ENCODE peak calls at places on chromosomes 6 and 20, in seven cellular contexts. T is ovary; H is CD8-positive, alpha-beta memory T cell; V is esophagus squamous epithelium; C is PC-9; F is hepatocyte; M is Panc1. Z is an unnamed sample. For H3K27me3 and H3K36me3, the result is how much of the 10 kb centered on the place peaks cover.

GRCh38 chr20:33933469-33933909 is 60.2 kb upstream of the RALY start:
- DNase-seq in M (peak), F (peak), C (peak), T (peak), H (peak), V (no peak), Z (peak)

GRCh38 chr6:56744528-56744927 is 101.8 kb upstream of the DST start:
- DNase-seq in C (no peak), M (no peak), F (no peak), H (no peak), T (no peak), V (no peak), Z (no peak)

GRCh38 chr6:22784611-22785010 is 215.2 kb downstream of the HDGFL1 start:
- DNase-seq in H (no peak), F (peak), C (no peak), T (no peak), V (no peak), M (no peak), Z (no peak)

GRCh38 chr20:62973033-62973745 is 20.7 kb downstream of the SLC17A9 start:
- DNase-seq in F (no peak), V (no peak), M (no peak), H (no peak), T (no peak), C (no peak), Z (no peak)

GRCh38 chr6:141195251-141195832 is 937.4 kb upstream of the GJE1 start:
- DNase-seq in T (no peak), F (no peak), H (no peak), C (no peak), V (no peak), M (no peak), Z (no peak)

GRCh38 chr20:25073544-25073943 is 8.4 kb downstream of the VSX1 start:
- DNase-seq in V (no peak), F (no peak), C (no peak), H (no peak), T (no peak), M (no peak), Z (no peak)

GRCh38 chr6:105886812-105887513 is 199.2 kb upstream of the PRDM1 start:
- DNase-seq in V (no peak), M (no peak), F (no peak), H (no peak), T (no peak), C (no peak), Z (no peak)

GRCh38 chr6:18388252-18388651 is 1.1 kb downstream of the RNF144B start:
- DNase-seq in F (no peak), T (no peak), C (no peak), H (no peak), M (no peak), V (no peak), Z (no peak)

GRCh38 chr6:11853678-11854417 is 75.2 kb upstream of the ADTRP start:
- DNase-seq in C (no peak), M (no peak), V (no peak), T (no peak), H (no peak), F (no peak), Z (no peak)

GRCh38 chr20:54110457-54110856 is 40.1 kb upstream of the BCAS1 start:
- DNase-seq in M (no peak), F (no peak), C (no peak), H (no peak), T (no peak), V (no peak), Z (no peak)

GRCh38 chr6:25027221-25027916 is 91.6 kb upstream of the RIPOR2 start:
- DNase-seq in F (no peak), T (no peak), M (peak), V (no peak), C (peak), H (peak), Z (no peak)

GRCh38 chr6:134240664-134241431 is 77.1 kb downstream of the SGK1 start:
- DNase-seq in H (peak), F (no peak), C (peak), V (peak), T (no peak), M (no peak), Z (peak)

GRCh38 chr6:102732908-102733307 is 1339.4 kb downstream of the GRIK2 start:
- DNase-seq in V (no peak), H (no peak), F (no peak), M (no peak), C (peak), T (no peak), Z (no peak)

GRCh38 chr6:112298816-112299281 is 44.5 kb upstream of the LAMA4 start:
- DNase-seq in H (no peak), C (peak), V (no peak), T (no peak), F (no peak), M (no peak), Z (no peak)

GRCh38 chr20:34300809-34301586 is 2.2 kb downstream of the AHCY start:
- DNase-seq in F (peak), H (no peak), M (no peak), V (no peak), T (no peak), C (no peak), Z (peak)

GRCh38 chr6:4986999-4987398 is 16.8 kb downstream of the RPP40 start:
- DNase-seq in C (no peak), M (no peak), V (no peak), H (no peak), T (no peak), F (no peak), Z (no peak)

GRCh38 chr6:49549691-49550412 is 616 bp upstream of the C6orf141 start:
- DNase-seq in F (no peak), C (no peak), H (no peak), V (no peak), T (no peak), M (no peak), Z (no peak)

GRCh38 chr6:150169609-150170008 is 26.8 kb downstream of the PPP1R14C start:
- DNase-seq in T (no peak), V (no peak), M (no peak), H (no peak), C (no peak), F (no peak), Z (no peak)

GRCh38 chr20:20710847-20711315 is 1.6 kb downstream of the RALGAPA2 start:
- DNase-seq in V (no peak), M (no peak), F (peak), C (peak), H (no peak), T (no peak), Z (no peak)

GRCh38 chr6:133418108-133418507 is 177.0 kb downstream of the EYA4 start:
- DNase-seq in C (no peak), T (no peak), H (no peak), F (no peak), M (no peak), V (no peak), Z (no peak)

DNA sequence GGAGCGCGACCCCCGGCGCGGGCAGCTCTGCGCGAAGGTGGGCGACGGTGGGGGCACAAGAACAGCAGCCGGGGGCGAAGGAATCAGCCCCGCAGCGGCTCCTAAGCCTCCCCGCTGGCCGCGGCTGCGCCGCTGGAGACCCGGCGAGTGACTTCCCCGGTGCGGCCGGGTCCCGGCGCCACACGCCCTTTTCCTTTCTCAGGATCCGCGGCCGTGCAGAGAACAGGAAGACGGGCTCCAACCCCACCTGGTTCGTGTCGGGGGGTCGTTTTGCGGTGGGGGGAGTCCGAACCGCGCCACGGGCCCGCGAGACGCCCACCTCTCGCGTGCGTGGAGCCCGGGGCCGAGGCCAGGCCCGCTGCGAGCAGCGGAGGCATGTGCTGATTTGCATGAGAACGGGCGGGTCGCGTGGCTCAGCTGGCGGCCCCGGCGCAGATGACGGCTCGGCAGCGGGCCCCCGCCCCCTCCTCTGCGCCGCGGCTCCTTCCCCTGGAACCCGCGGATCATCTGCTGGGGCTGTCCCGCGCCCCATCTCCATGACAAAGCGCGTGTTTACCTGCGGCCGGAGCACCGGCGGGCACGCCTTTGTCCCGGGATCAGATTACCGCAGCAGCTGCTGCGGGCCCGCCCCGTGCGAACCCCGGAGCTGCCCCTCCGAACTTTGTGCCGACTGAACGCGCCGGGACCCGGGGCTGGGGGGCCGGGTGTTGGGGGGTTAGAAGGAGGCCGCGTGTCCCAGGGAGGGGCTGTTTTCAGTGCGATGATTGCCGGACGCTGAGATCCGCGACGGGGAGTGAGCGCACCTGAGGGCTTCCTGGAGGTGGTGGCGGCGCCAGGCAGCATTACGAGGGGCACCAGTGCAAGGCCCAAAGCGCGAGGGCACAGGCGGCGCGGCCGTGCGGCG is 4.9 kb upstream of the DLL1 start:
- DNase-seq in V (no peak), C (no peak), F (peak), T (no peak), M (no peak), H (no peak), Z (peak)
- H3K27me3 ChIP-seq in V (under half), C (under half), F (half or more), T (under half), M (under half), H (half or more), Z (under half)

GRCh38 chr6:125802383-125802782 is 11.6 kb downstream of the NCOA7 start:
- DNase-seq in V (no peak), C (no peak), M (no peak), H (no peak), F (no peak), T (no peak), Z (no peak)

GRCh38 chr6:125797934-125798444 is 7.2 kb downstream of the NCOA7 start:
- DNase-seq in M (no peak), C (no peak), H (no peak), F (no peak), T (no peak), V (no peak), Z (no peak)

GRCh38 chr6:125797120-125797933 is 6.6 kb downstream of the NCOA7 start:
- DNase-seq in F (no peak), T (no peak), C (no peak), V (no peak), H (no peak), M (no peak), Z (no peak)

GRCh38 chr6:125795301-125795700 is 4.5 kb downstream of the NCOA7 start:
- DNase-seq in C (no peak), F (no peak), H (no peak), V (no peak), M (no peak), T (no peak), Z (no peak)

GRCh38 chr6:125798734-125799510 is 8.2 kb downstream of the NCOA7 start:
- DNase-seq in F (no peak), V (no peak), H (no peak), T (no peak), C (no peak), M (no peak), Z (no peak)
- H3K36me3 ChIP-seq in F (under half), V (under half), H (under half), T (under half), C (under half), M (under half), Z (under half)

DNA sequence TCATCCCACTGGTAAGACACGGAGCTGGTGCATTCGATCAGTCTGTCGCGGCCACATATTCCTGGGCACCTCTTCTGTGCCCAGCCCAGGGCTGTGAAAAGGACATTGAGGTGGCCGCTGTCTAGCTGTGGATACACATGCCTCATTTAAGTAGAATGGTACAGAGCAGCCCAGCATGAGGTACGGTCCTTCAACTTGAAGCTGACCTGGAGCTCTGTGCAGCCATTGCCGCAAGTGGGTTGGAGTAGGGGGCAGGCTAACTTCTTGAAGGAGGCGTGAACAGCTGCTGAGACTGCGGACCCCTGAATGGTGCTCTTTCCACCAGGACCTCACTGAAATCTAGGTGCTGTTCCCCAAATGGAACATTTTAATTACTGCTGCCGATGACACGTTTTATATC is 85.9 kb downstream of the CDC5L start:
- DNase-seq in F (no peak), V (no peak), M (no peak), H (no peak), C (no peak), T (peak), Z (no peak)
- H3K27me3 ChIP-seq in F (under half), V (under half), M (under half), H (under half), C (under half), T (under half), Z (under half)

GRCh38 chr6:79538481-79538971 is 1.3 kb upstream of the LCA5 start:
- DNase-seq in C (no peak), H (no peak), V (no peak), F (no peak), M (peak), T (no peak), Z (no peak)

GRCh38 chr6:79536615-79536968 is 638 bp downstream of the LCA5 start:
- DNase-seq in M (peak), V (no peak), H (no peak), F (peak), T (peak), C (no peak), Z (no peak)

DNA sequence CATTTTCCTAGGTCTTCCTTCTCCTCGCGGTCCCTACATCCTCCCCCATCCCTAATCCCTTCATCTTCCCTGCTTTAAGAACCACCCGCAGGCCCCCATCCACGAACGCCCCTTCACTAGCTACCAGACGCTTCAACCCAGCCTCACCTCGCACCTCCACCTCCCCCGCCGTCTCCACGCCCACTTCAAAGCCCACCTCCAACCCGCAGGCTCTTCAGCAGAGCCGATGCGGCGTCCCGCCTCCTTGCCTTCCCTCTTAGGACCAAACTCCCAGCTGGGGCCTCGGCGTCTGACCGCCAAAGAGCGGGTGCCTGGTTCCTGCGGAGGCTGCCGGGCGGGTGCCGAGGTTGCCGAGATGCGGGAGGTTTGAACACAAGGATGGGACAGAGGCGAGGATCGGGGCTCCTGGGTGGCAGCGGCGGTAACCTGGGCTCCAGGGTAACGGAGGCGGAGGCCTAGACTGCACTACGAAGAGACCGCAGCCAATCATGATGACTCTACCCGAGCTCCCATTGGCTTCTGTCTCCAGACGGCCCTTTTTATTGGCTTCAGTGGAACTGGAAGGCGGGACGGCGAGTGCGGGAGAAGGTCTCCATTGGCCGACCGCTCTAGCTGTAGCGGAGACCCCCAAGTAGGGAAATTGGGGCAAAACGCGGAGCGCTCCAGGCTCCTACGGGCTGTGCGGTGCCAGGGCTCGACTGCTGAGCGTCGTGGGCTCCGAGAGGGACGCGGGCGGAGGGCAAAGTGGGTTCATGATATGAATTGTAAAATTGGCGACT is at the start of gene LCA5:
- DNase-seq in V (peak), H (peak), C (peak), M (peak), F (peak), T (peak), Z (peak)
- H3K36me3 ChIP-seq in V (under half), H (under half), C (under half), M (under half), F (under half), T (under half), Z (under half)

DNA sequence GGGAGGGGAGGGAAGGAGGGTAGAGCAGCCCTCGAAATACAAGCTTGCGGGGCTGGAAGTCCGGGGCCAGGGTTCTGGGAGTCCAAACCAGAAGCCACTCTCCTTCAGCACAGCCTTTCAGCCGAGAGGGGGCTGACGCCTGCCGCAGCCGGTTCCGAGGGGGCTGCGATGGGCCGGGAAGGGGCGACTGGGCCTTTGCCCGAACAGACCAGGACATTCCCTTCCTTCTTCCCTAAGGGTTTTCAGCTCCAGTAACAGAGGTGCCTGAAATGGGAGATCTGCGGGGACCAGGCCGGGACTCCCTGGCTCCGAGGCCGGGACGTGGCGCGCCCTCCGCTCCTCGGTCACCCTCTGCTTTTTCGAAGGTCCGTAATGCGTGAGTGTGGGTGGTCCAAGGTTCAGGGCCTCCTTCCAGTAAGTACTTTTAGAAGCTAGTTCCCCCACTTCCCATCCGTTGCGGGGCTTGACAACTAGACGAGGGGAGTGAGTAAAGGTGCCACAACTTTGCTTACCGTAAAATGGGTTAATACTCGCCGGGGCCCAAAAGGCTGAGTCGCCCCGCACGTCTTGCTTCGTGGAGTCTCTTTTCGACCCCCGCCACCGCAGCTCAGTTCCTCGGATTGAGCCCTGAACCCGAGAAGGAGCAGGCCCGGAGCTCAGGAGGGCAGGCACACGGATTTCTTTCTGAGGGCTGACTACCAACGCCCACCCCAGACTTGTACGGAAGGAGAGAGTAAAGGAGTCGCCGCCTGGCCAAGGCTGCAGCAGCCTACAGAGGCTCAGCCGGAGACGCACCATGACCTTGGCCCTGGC is 2.9 kb upstream of the OLIG3 start:
- DNase-seq in H (no peak), T (no peak), V (no peak), C (no peak), F (no peak), M (no peak), Z (no peak)
- H3K27me3 ChIP-seq in H (half or more), T (under half), V (half or more), C (under half), F (half or more), M (under half), Z (half or more)

DNA sequence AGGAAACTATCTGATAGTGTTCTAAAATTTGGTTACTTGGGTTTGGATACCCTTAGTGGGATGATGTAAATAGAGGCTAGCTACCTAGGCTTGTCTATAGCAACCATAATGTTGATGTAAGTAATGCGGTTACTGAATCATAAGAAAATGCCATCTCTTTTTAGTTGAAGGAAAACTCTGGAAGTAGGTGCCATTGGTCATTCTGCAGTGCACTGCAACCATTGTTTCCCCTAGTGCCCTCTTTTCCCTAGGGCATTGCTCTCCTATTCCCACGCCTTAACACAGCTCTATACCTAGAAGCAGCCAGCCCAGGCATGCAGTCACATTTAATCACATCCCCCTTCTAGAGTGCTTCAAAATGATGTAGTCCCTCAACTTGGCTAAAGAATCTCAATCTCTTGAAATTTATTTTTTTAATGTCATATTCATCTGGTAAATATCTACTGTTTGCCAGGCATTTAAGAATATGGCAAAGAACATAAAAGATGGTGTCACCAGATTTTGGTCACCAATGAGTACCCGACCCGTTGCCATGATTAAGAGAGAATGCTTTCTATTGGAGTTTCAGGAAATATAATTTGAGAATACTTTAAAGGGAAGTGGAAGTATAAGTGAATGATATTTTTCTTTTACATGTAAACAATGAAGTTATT is 10.4 kb downstream of the LOC128125822 start:
- DNase-seq in V (no peak), H (no peak), F (peak), M (no peak), C (no peak), T (no peak), Z (no peak)
- H3K36me3 ChIP-seq in V (under half), H (under half), F (under half), M (under half), C (under half), T (under half), Z (under half)

DNA sequence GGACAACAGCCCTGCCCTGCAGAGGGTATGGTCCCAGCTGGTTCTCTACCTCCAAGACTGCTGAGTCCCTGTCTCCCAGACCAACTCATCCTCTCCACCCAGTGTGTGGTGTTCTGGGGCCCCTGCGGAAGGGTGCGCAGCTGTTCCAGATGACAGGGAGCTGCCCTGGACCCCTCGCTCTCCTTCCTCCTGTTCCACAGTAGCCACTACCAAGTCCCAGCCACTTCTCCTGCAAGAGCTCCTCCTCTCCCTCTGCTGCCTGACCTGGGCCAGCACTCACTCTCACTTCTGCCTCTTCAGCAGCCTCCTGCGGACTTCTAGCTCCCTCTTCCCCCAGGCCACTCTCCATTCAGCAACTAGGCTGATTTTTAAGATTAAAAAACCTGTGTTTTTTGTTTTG is 40.1 kb upstream of the TMEM181 start:
- DNase-seq in H (no peak), C (no peak), M (no peak), V (no peak), T (no peak), F (no peak), Z (no peak)
- H3K27me3 ChIP-seq in H (under half), C (under half), M (under half), V (under half), T (under half), F (under half), Z (half or more)

Z was measured in heart right ventricle.